ENCODE peak calls at places on chromosomes 4 and X, in nine cellular contexts. V is stimulated activated CD8-positive, alpha-beta memory T cell treated with anti-CD3 and anti-CD28 coated beads, Interleukin-7, amount 100 ng/mL, for 24 hours; W is HT-29; L is LHCN-M2; Q is NCI-H2081; K is adipocyte; C is iPS-NIHi11; J is fibroblast of lung; Y is NCI-H345. G is an unnamed sample.
A peak's percentile ranks its signal among the peaks of the same experiment; 100 is the strongest.

GRCh38 chrX:97897998-97898397 is 1014.3 kb downstream of the RPA4 start:
- DNase-seq in V (no peak), W (no peak), L (no peak), Q (no peak), K (no peak), C (no peak), J (no peak), Y (no peak), G (no peak)

GRCh38 chr4:119493419-119493818 is 135.2 kb downstream of the PDE5A start:
- DNase-seq in V (no peak), W (peak; percentile 13), L (peak; percentile 43), Q (no peak), K (peak; percentile 61), C (no peak), J (no peak), Y (no peak), G (no peak)

GRCh38 chr4:1413221-1413663 is 7.0 kb upstream of the NKX1-1 start:
- DNase-seq in V (no peak), W (no peak), L (no peak), Q (no peak), K (no peak), C (peak; percentile 4), J (no peak), Y (no peak), G (no peak)

GRCh38 chrX:71823391-71824057 is 60.4 kb downstream of the CXorf49B start:
- DNase-seq in V (no peak), W (no peak), L (no peak), Q (no peak), K (no peak), C (no peak), J (no peak), Y (no peak), G (no peak)

GRCh38 chr4:168981460-168981859 is 28.6 kb downstream of the CBR4 start:
- DNase-seq in V (no peak), W (no peak), L (peak; percentile 34), Q (no peak), K (peak; percentile 11), C (no peak), J (peak; percentile 55), Y (no peak), G (no peak)

GRCh38 chrX:120378570-120378969 is 16.7 kb downstream of the ATP1B4 start:
- DNase-seq in V (no peak), W (no peak), L (no peak), Q (no peak), K (no peak), C (no peak), J (no peak), Y (no peak), G (no peak)

GRCh38 chr4:159552979-159553768 is 450.3 kb downstream of the RAPGEF2 start:
- DNase-seq in V (no peak), W (no peak), L (no peak), Q (no peak), K (no peak), C (no peak), J (no peak), Y (no peak), G (no peak)

GRCh38 chr4:87451537-87451936 is 29.2 kb downstream of the NUDT9 start:
- DNase-seq in V (no peak), W (no peak), L (no peak), Q (no peak), K (no peak), C (no peak), J (no peak), Y (no peak), G (no peak)

GRCh38 chrX:34332336-34332735 is 200.2 kb upstream of the FAM47A start:
- DNase-seq in V (no peak), W (no peak), L (peak; percentile 11), Q (no peak), K (peak; percentile 7), C (peak; percentile 3), J (peak; percentile 8), Y (no peak), G (no peak)

GRCh38 chrX:39150210-39150609 is 349.0 kb downstream of the MID1IP1 start:
- DNase-seq in V (no peak), W (no peak), L (no peak), Q (no peak), K (no peak), C (no peak), J (no peak), Y (no peak), G (no peak)

GRCh38 chr4:139710073-139710472 is 44.5 kb downstream of the MGST2 start:
- DNase-seq in V (no peak), W (no peak), L (no peak), Q (no peak), K (no peak), C (no peak), J (no peak), Y (no peak), G (no peak)